ENCODE peak calls at places on chromosomes 2 and 18, in eight cellular contexts. One of them, this sample, is unnamed.

GRCh38 chr2:152566034-152566727 is 151.1 kb downstream of the PRPF40A start:
- DNase-seq in HFFc6: no peak
- DNase-seq in fibroblast of the aortic adventitia: no peak
- DNase-seq in OCI-LY7: no peak
- DNase-seq in AG04450: no peak
- DNase-seq in MCF 10A: no peak
- DNase-seq in psoas muscle: no peak
- DNase-seq in neural crest cell: no peak
- DNase-seq in this sample: no peak

GRCh38 chr2:177187631-177188312 is 24.8 kb upstream of the HNRNPA3 start:
- DNase-seq in HFFc6: no peak
- DNase-seq in fibroblast of the aortic adventitia: peak
- DNase-seq in OCI-LY7: no peak
- DNase-seq in AG04450: no peak
- DNase-seq in MCF 10A: peak
- DNase-seq in psoas muscle: no peak
- DNase-seq in neural crest cell: no peak
- DNase-seq in this sample: no peak

GRCh38 chr2:18117592-18117991 is 239.1 kb downstream of the KCNS3 start:
- DNase-seq in HFFc6: peak
- DNase-seq in fibroblast of the aortic adventitia: peak
- DNase-seq in OCI-LY7: peak
- DNase-seq in AG04450: no peak
- DNase-seq in MCF 10A: peak
- DNase-seq in psoas muscle: peak
- DNase-seq in neural crest cell: peak
- DNase-seq in this sample: peak

GRCh38 chr18:75223687-75224347 is 13.2 kb downstream of the TSHZ1 start:
- DNase-seq in HFFc6: no peak
- DNase-seq in fibroblast of the aortic adventitia: no peak
- DNase-seq in OCI-LY7: no peak
- DNase-seq in AG04450: no peak
- DNase-seq in MCF 10A: no peak
- DNase-seq in psoas muscle: no peak
- DNase-seq in neural crest cell: no peak
- DNase-seq in this sample: no peak

GRCh38 chr2:37653805-37654378 is 17.6 kb downstream of the CDC42EP3 start:
- DNase-seq in HFFc6: no peak
- DNase-seq in fibroblast of the aortic adventitia: no peak
- DNase-seq in OCI-LY7: peak
- DNase-seq in AG04450: no peak
- DNase-seq in MCF 10A: peak
- DNase-seq in psoas muscle: peak
- DNase-seq in neural crest cell: no peak
- DNase-seq in this sample: peak

GRCh38 chr2:179884193-179884592 is 22.8 kb upstream of the ZNF385B start:
- DNase-seq in HFFc6: no peak
- DNase-seq in fibroblast of the aortic adventitia: no peak
- DNase-seq in OCI-LY7: peak
- DNase-seq in AG04450: no peak
- DNase-seq in MCF 10A: no peak
- DNase-seq in psoas muscle: no peak
- DNase-seq in neural crest cell: no peak
- DNase-seq in this sample: no peak

GRCh38 chr2:135072125-135072997 is 20.3 kb downstream of the RAB3GAP1 start:
- DNase-seq in HFFc6: no peak
- DNase-seq in fibroblast of the aortic adventitia: no peak
- DNase-seq in OCI-LY7: peak
- DNase-seq in AG04450: no peak
- DNase-seq in MCF 10A: peak
- DNase-seq in psoas muscle: no peak
- DNase-seq in neural crest cell: no peak
- DNase-seq in this sample: no peak

GRCh38 chr18:47915229-47915628 is 15.2 kb downstream of the SMAD2 start:
- DNase-seq in HFFc6: no peak
- DNase-seq in fibroblast of the aortic adventitia: no peak
- DNase-seq in OCI-LY7: no peak
- DNase-seq in AG04450: no peak
- DNase-seq in MCF 10A: no peak
- DNase-seq in psoas muscle: no peak
- DNase-seq in neural crest cell: no peak
- DNase-seq in this sample: no peak

GRCh38 chr2:10316860-10317259 is 14.2 kb downstream of the HPCAL1 start:
- DNase-seq in HFFc6: no peak
- DNase-seq in fibroblast of the aortic adventitia: no peak
- DNase-seq in OCI-LY7: no peak
- DNase-seq in AG04450: no peak
- DNase-seq in MCF 10A: no peak
- DNase-seq in psoas muscle: no peak
- DNase-seq in neural crest cell: no peak
- DNase-seq in this sample: no peak

GRCh38 chr18:3690682-3691066 is 240.7 kb downstream of the TGIF1 start:
- DNase-seq in HFFc6: no peak
- DNase-seq in fibroblast of the aortic adventitia: peak
- DNase-seq in OCI-LY7: no peak
- DNase-seq in AG04450: no peak
- DNase-seq in MCF 10A: no peak
- DNase-seq in psoas muscle: no peak
- DNase-seq in neural crest cell: no peak
- DNase-seq in this sample: no peak

GRCh38 chr2:226837787-226838603 is 2.1 kb downstream of the RHBDD1 start:
- DNase-seq in HFFc6: no peak
- DNase-seq in fibroblast of the aortic adventitia: no peak
- DNase-seq in OCI-LY7: peak
- DNase-seq in AG04450: no peak
- DNase-seq in MCF 10A: no peak
- DNase-seq in psoas muscle: no peak
- DNase-seq in neural crest cell: no peak
- DNase-seq in this sample: no peak

GRCh38 chr18:77006305-77007175 is 126.0 kb downstream of the MBP start:
- DNase-seq in HFFc6: no peak
- DNase-seq in fibroblast of the aortic adventitia: no peak
- DNase-seq in OCI-LY7: no peak
- DNase-seq in AG04450: no peak
- DNase-seq in MCF 10A: no peak
- DNase-seq in psoas muscle: no peak
- DNase-seq in neural crest cell: no peak
- DNase-seq in this sample: no peak

GRCh38 chr2:122341007-122341406 is 585.6 kb downstream of the TSN start:
- DNase-seq in HFFc6: no peak
- DNase-seq in fibroblast of the aortic adventitia: no peak
- DNase-seq in OCI-LY7: no peak
- DNase-seq in AG04450: no peak
- DNase-seq in MCF 10A: peak
- DNase-seq in psoas muscle: no peak
- DNase-seq in neural crest cell: no peak
- DNase-seq in this sample: no peak

DNA sequence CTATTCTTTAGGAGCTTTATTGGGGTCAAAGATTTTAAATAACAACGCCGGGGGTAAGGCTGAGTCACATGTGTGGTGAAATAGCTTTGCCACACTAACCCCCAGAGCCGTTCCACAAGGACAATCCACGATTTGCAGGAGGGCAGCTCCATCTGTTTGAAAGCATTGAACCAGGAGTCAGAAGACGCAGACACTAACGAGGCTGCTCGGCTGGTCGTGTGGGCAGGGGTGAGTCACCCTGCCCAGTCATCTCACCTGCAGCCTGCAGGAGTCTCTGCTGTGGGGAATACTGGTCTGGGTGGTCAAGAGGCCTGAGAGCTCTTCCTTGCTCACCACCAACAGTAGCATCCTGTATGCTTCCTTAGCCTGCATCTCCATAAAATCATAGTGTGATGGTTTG is 149.2 kb upstream of the NCK2 start:
- DNase-seq in HFFc6: no peak
- DNase-seq in fibroblast of the aortic adventitia: no peak
- DNase-seq in OCI-LY7: no peak
- DNase-seq in AG04450: no peak
- DNase-seq in MCF 10A: peak
- DNase-seq in psoas muscle: no peak
- DNase-seq in neural crest cell: no peak
- DNase-seq in this sample: no peak
- TF ChIP-seq CTCF in HFFc6: no peak
- TF ChIP-seq CTCF in fibroblast of the aortic adventitia: no peak
- TF ChIP-seq CTCF in OCI-LY7: no peak
- TF ChIP-seq CTCF in AG04450: no peak
- TF ChIP-seq CTCF in MCF 10A: peak
- TF ChIP-seq CTCF in psoas muscle: no peak
- TF ChIP-seq CTCF in neural crest cell: no peak
- TF ChIP-seq CTCF in this sample: no peak

GRCh38 chr2:69159988-69160387 is 147.0 kb downstream of the ANTXR1 start:
- DNase-seq in HFFc6: no peak
- DNase-seq in fibroblast of the aortic adventitia: no peak
- DNase-seq in OCI-LY7: no peak
- DNase-seq in AG04450: no peak
- DNase-seq in MCF 10A: peak
- DNase-seq in psoas muscle: no peak
- DNase-seq in neural crest cell: no peak
- DNase-seq in this sample: no peak
- TF ChIP-seq CTCF in HFFc6: no peak
- TF ChIP-seq CTCF in fibroblast of the aortic adventitia: no peak
- TF ChIP-seq CTCF in OCI-LY7: no peak
- TF ChIP-seq CTCF in AG04450: no peak
- TF ChIP-seq CTCF in MCF 10A: peak
- TF ChIP-seq CTCF in psoas muscle: no peak
- TF ChIP-seq CTCF in neural crest cell: no peak
- TF ChIP-seq CTCF in this sample: no peak

GRCh38 chr2:151526572-151527090 is 116.9 kb downstream of the RIF1 start:
- DNase-seq in HFFc6: no peak
- DNase-seq in fibroblast of the aortic adventitia: no peak
- DNase-seq in OCI-LY7: no peak
- DNase-seq in AG04450: no peak
- DNase-seq in MCF 10A: no peak
- DNase-seq in psoas muscle: no peak
- DNase-seq in neural crest cell: no peak
- DNase-seq in this sample: no peak

GRCh38 chr2:151525872-151526271 is 116.2 kb downstream of the RIF1 start:
- DNase-seq in HFFc6: no peak
- DNase-seq in fibroblast of the aortic adventitia: no peak
- DNase-seq in OCI-LY7: no peak
- DNase-seq in AG04450: no peak
- DNase-seq in MCF 10A: no peak
- DNase-seq in psoas muscle: no peak
- DNase-seq in neural crest cell: no peak
- DNase-seq in this sample: no peak

GRCh38 chr2:151520976-151521375 is 111.3 kb downstream of the RIF1 start:
- DNase-seq in HFFc6: no peak
- DNase-seq in fibroblast of the aortic adventitia: no peak
- DNase-seq in OCI-LY7: no peak
- DNase-seq in AG04450: no peak
- DNase-seq in MCF 10A: no peak
- DNase-seq in psoas muscle: no peak
- DNase-seq in neural crest cell: no peak
- DNase-seq in this sample: no peak

GRCh38 chr2:151522556-151522955 is 112.9 kb downstream of the RIF1 start:
- DNase-seq in HFFc6: no peak
- DNase-seq in fibroblast of the aortic adventitia: no peak
- DNase-seq in OCI-LY7: no peak
- DNase-seq in AG04450: no peak
- DNase-seq in MCF 10A: no peak
- DNase-seq in psoas muscle: no peak
- DNase-seq in neural crest cell: no peak
- DNase-seq in this sample: no peak

DNA sequence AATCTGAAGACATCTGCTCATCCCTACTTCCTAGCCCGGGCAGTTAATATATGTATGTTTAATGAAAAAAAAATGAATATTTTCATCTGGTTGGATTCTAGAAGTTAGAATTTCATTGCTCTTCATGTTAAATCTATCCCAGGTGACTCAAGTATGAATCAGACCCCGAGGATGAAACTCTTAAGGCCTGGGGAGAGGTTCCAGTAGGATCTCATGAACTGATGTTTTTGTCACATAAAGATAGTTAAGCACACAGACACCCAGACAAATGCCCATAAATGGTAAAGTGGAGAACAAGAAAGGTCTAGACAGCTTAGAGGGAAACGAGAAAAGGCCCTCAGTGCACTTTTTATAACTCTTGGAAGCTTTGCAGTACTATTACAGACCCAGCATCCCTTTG is 114.1 kb downstream of the RIF1 start:
- DNase-seq in HFFc6: peak
- DNase-seq in fibroblast of the aortic adventitia: no peak
- DNase-seq in OCI-LY7: no peak
- DNase-seq in AG04450: no peak
- DNase-seq in MCF 10A: peak
- DNase-seq in psoas muscle: no peak
- DNase-seq in neural crest cell: no peak
- DNase-seq in this sample: no peak
- TF ChIP-seq CTCF in HFFc6: no peak
- TF ChIP-seq CTCF in fibroblast of the aortic adventitia: no peak
- TF ChIP-seq CTCF in OCI-LY7: no peak
- TF ChIP-seq CTCF in AG04450: no peak
- TF ChIP-seq CTCF in MCF 10A: no peak
- TF ChIP-seq CTCF in psoas muscle: no peak
- TF ChIP-seq CTCF in neural crest cell: no peak
- TF ChIP-seq CTCF in this sample: no peak

GRCh38 chr18:23634692-23635091 is 28.0 kb downstream of the ANKRD29 start:
- DNase-seq in HFFc6: no peak
- DNase-seq in fibroblast of the aortic adventitia: peak
- DNase-seq in OCI-LY7: no peak
- DNase-seq in AG04450: no peak
- DNase-seq in MCF 10A: peak
- DNase-seq in psoas muscle: no peak
- DNase-seq in neural crest cell: no peak
- DNase-seq in this sample: no peak

GRCh38 chr18:23631312-23631711 is 31.4 kb downstream of the ANKRD29 start:
- DNase-seq in HFFc6: no peak
- DNase-seq in fibroblast of the aortic adventitia: no peak
- DNase-seq in OCI-LY7: no peak
- DNase-seq in AG04450: no peak
- DNase-seq in MCF 10A: no peak
- DNase-seq in psoas muscle: no peak
- DNase-seq in neural crest cell: no peak
- DNase-seq in this sample: no peak

GRCh38 chr18:23632615-23633014 is 30.1 kb downstream of the ANKRD29 start:
- DNase-seq in HFFc6: no peak
- DNase-seq in fibroblast of the aortic adventitia: no peak
- DNase-seq in OCI-LY7: no peak
- DNase-seq in AG04450: no peak
- DNase-seq in MCF 10A: no peak
- DNase-seq in psoas muscle: no peak
- DNase-seq in neural crest cell: no peak
- DNase-seq in this sample: no peak

GRCh38 chr18:23629444-23629946 is 33.2 kb downstream of the ANKRD29 start:
- DNase-seq in HFFc6: no peak
- DNase-seq in fibroblast of the aortic adventitia: no peak
- DNase-seq in OCI-LY7: no peak
- DNase-seq in AG04450: no peak
- DNase-seq in MCF 10A: no peak
- DNase-seq in psoas muscle: no peak
- DNase-seq in neural crest cell: no peak
- DNase-seq in this sample: no peak

DNA sequence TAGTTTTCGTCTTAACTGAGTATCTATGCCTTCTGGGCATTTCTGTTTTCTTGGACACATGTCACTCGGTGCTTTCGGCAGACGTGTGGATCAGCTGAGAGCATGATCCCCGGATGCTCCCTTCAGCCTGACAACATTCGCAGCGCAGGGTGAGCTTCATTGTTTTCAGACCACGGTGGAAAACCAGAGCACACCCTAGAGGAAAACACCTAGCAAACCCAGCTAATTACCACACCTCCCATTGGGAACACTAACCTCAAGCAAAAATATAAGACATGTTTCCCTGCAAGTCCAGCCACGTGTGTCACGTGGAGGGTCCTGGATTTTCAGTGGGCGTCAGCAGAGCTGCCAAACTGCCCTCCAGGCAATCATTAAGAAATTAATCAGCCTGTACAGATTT is 31.0 kb downstream of the ANKRD29 start:
- DNase-seq in HFFc6: no peak
- DNase-seq in fibroblast of the aortic adventitia: no peak
- DNase-seq in OCI-LY7: no peak
- DNase-seq in AG04450: no peak
- DNase-seq in MCF 10A: peak
- DNase-seq in psoas muscle: no peak
- DNase-seq in neural crest cell: no peak
- DNase-seq in this sample: no peak
- TF ChIP-seq CTCF in HFFc6: no peak
- TF ChIP-seq CTCF in fibroblast of the aortic adventitia: no peak
- TF ChIP-seq CTCF in OCI-LY7: no peak
- TF ChIP-seq CTCF in AG04450: no peak
- TF ChIP-seq CTCF in MCF 10A: no peak
- TF ChIP-seq CTCF in psoas muscle: no peak
- TF ChIP-seq CTCF in neural crest cell: no peak
- TF ChIP-seq CTCF in this sample: no peak

This sample was measured in gastrocnemius medialis.